ENCODE peak calls at places on chromosome 13, in four cellular contexts. O, S, C and V are unnamed samples. For H3K4me1, the result is how much of the 10 kb centered on the place peaks cover.

GRCh38 chr13:61192826-61193225 is 222.8 kb downstream of the PCDH20 start:
- DNase-seq in S (no peak), C (no peak), O (no peak), V (peak)

GRCh38 chr13:71522976-71523517 is 344.0 kb downstream of the DACH1 start:
- DNase-seq in C (no peak), S (no peak), O (no peak), V (no peak)

GRCh38 chr13:105778196-105778595 is 757.3 kb downstream of the EFNB2 start:
- DNase-seq in C (no peak), S (peak), O (no peak), V (no peak)

GRCh38 chr13:44131069-44131614 is 242.5 kb upstream of the SERP2 start:
- DNase-seq in S (no peak), C (no peak), O (no peak), V (no peak)

GRCh38 chr13:20161275-20161950 is 561 bp upstream of the GJA3 start:
- DNase-seq in C (no peak), S (peak), O (no peak), V (peak)

GRCh38 chr13:40452741-40453665 is 213.4 kb downstream of the FOXO1 start:
- DNase-seq in C (no peak), O (no peak), S (no peak), V (no peak)

GRCh38 chr13:25466880-25467279 is 95.1 kb downstream of the ATP8A2 start:
- DNase-seq in O (no peak), S (no peak), C (no peak), V (no peak)

GRCh38 chr13:73704587-73704986 is 429.6 kb downstream of the KLF12 start:
- DNase-seq in O (no peak), S (no peak), C (no peak), V (no peak)

GRCh38 chr13:27967736-27968315 is 1.3 kb downstream of the CDX2 start:
- DNase-seq in O (no peak), S (no peak), C (no peak), V (no peak)

GRCh38 chr13:66353664-66354063 is 876.5 kb downstream of the PCDH9 start:
- DNase-seq in C (no peak), S (peak), O (no peak), V (no peak)

GRCh38 chr13:50406831-50407230 is 391.6 kb downstream of the KCNRG start:
- DNase-seq in S (no peak), O (no peak), C (no peak), V (no peak)

GRCh38 chr13:45700971-45701900 is 884 bp upstream of the CBY2 start:
- DNase-seq in O (no peak), S (peak), C (no peak), V (no peak)

GRCh38 chr13:58960909-58961308 is 1202.8 kb downstream of the DIAPH3 start:
- DNase-seq in O (no peak), C (no peak), S (peak), V (no peak)

GRCh38 chr13:90315061-90315460 is 1032.4 kb upstream of the MIR17HG start:
- DNase-seq in O (no peak), S (no peak), C (no peak), V (no peak)

GRCh38 chr13:98327326-98328314 is 150.6 kb upstream of the RNF113B start:
- DNase-seq in O (no peak), S (peak), C (no peak), V (no peak)

GRCh38 chr13:73661687-73662425 is 472.3 kb downstream of the KLF12 start:
- DNase-seq in O (no peak), S (peak), C (no peak), V (no peak)

GRCh38 chr13:50513528-50513863 is 330.0 kb downstream of the DLEU7 start:
- DNase-seq in O (no peak), S (no peak), C (no peak), V (no peak)

GRCh38 chr13:44368062-44368591 is 5.5 kb upstream of the SERP2 start:
- DNase-seq in O (no peak), S (peak), C (no peak), V (no peak)

GRCh38 chr13:100550433-100550832 is 38.2 kb downstream of the GGACT start:
- DNase-seq in O (no peak), C (no peak), S (peak), V (no peak)

GRCh38 chr13:99384468-99384867 is 77.3 kb upstream of the GPR183 start:
- DNase-seq in O (no peak), C (no peak), S (no peak), V (no peak)

GRCh38 chr13:39998166-39998565 is 342.7 kb downstream of the COG6 start:
- DNase-seq in O (no peak), C (no peak), S (no peak), V (no peak)

GRCh38 chr13:19266979-19267378 is 85.4 kb upstream of the TUBA3C start:
- DNase-seq in O (no peak), C (no peak), S (no peak), V (no peak)

GRCh38 chr13:94020833-94021232 is 458.6 kb downstream of the DCT start:
- DNase-seq in C (no peak), O (no peak), S (no peak), V (no peak)

GRCh38 chr13:99496322-99497142 is 4.7 kb upstream of the TM9SF2 start:
- DNase-seq in S (peak), C (peak), O (peak), V (peak)

GRCh38 chr13:79455331-79455730 is 25.6 kb upstream of the NDFIP2 start:
- DNase-seq in C (no peak), S (peak), O (no peak), V (no peak)

GRCh38 chr13:99228737-99229691 is 28.4 kb downstream of the UBAC2 start:
- DNase-seq in O (no peak), S (no peak), C (no peak), V (no peak)

GRCh38 chr13:38566526-38566925 is 120.4 kb upstream of the FREM2 start:
- DNase-seq in S (peak), C (no peak), O (no peak), V (no peak)

GRCh38 chr13:28532226-28533048 is 37.5 kb upstream of the FLT1 start:
- DNase-seq in S (peak), O (peak), C (no peak), V (no peak)

GRCh38 chr13:92694047-92694446 is 532.6 kb upstream of the GPC6 start:
- DNase-seq in O (no peak), C (no peak), S (no peak), V (no peak)

GRCh38 chr13:83220241-83220640 is 662.0 kb downstream of the SLITRK1 start:
- DNase-seq in O (no peak), S (no peak), C (no peak), V (no peak)

GRCh38 chr13:26679411-26679810 is 81.2 kb downstream of the GPR12 start:
- DNase-seq in O (no peak), S (peak), C (no peak), V (no peak)

GRCh38 chr13:87497426-87497825 is 173.7 kb upstream of the SLITRK5 start:
- DNase-seq in C (no peak), S (no peak), O (no peak), V (no peak)

GRCh38 chr13:75550159-75550567 is 572 bp downstream of the UCHL3 start:
- DNase-seq in C (no peak), O (peak), S (peak), V (peak)
- H3K4me1 ChIP-seq in C (under half), O (under half), S (under half), V (under half)

GRCh38 chr13:49023441-49023840 is 47.7 kb downstream of the FNDC3A start:
- DNase-seq in C (no peak), S (peak), O (no peak), V (no peak)
- H3K27ac ChIP-seq in C (no peak), S (no peak), O (no peak), V (no peak)

GRCh38 chr13:33263976-33264619 is 21.5 kb downstream of the STARD13 start:
- DNase-seq in C (no peak), S (no peak), O (no peak), V (no peak)
- H3K4me1 ChIP-seq in C (half or more), S (under half), O (under half), V (half or more)

GRCh38 chr13:114034481-114034891 is 60.6 kb upstream of the C13orf46 start:
- DNase-seq in C (no peak), O (no peak), S (no peak), V (no peak)
- H3K27ac ChIP-seq in C (peak), O (no peak), S (peak), V (peak)